ENCODE peak calls at places on chromosome 18, in nine cellular contexts. M, E, X, R, L, F, K, I and S are unnamed samples.

GRCh38 chr18:23879544-23879943 is 135.0 kb upstream of the TTC39C start:
- DNase-seq in R (no peak), E (no peak), F (no peak), M (no peak), X (no peak), I (no peak), L (no peak), K (no peak), S (no peak)

GRCh38 chr18:76604642-76605240 is 109.7 kb upstream of the ZNF516 start:
- DNase-seq in K (no peak), E (no peak), R (no peak), M (no peak), L (no peak), F (no peak), X (no peak), I (no peak), S (no peak)

GRCh38 chr18:47149457-47150028 is 757 bp downstream of the HDHD2 start:
- DNase-seq in R (peak), X (no peak), K (no peak), E (no peak), I (no peak), M (peak), F (peak), L (no peak), S (no peak)

GRCh38 chr18:45760443-45761036 is 36.6 kb downstream of the SLC14A1 start:
- DNase-seq in X (no peak), K (no peak), F (no peak), M (no peak), E (no peak), I (no peak), L (no peak), R (no peak), S (no peak)

GRCh38 chr18:62536005-62536404 is 13.2 kb downstream of the ZCCHC2 start:
- DNase-seq in X (no peak), K (no peak), M (no peak), R (no peak), F (no peak), E (no peak), I (no peak), L (no peak), S (no peak)

GRCh38 chr18:47247833-47248609 is 3.4 kb downstream of the SKOR2 start:
- DNase-seq in I (no peak), E (no peak), L (no peak), K (no peak), R (no peak), F (no peak), X (no peak), M (no peak), S (no peak)

GRCh38 chr18:25230658-25231326 is 121.2 kb downstream of the ZNF521 start:
- DNase-seq in I (no peak), M (peak), E (no peak), K (no peak), F (peak), X (peak), L (peak), R (peak), S (peak)

GRCh38 chr18:59902180-59902992 is 2.6 kb downstream of the PMAIP1 start:
- DNase-seq in K (no peak), L (no peak), X (no peak), I (no peak), E (no peak), F (peak), R (no peak), M (no peak), S (no peak)

GRCh38 chr18:55918449-55918848 is 330.5 kb upstream of the TCF4 start:
- DNase-seq in R (no peak), F (peak), I (no peak), X (no peak), L (no peak), K (no peak), M (peak), E (no peak), S (no peak)

GRCh38 chr18:63869374-63869773 is 18.1 kb upstream of the SERPINB2 start:
- DNase-seq in M (peak), I (peak), E (no peak), X (no peak), L (peak), K (no peak), F (peak), R (peak), S (no peak)

GRCh38 chr18:36372902-36373301 is 75.4 kb downstream of the FHOD3 start:
- DNase-seq in K (no peak), X (no peak), F (peak), M (peak), R (peak), I (no peak), L (peak), E (no peak), S (no peak)

GRCh38 chr18:49744395-49744987 is 68.8 kb downstream of the ACAA2 start:
- DNase-seq in R (no peak), F (no peak), K (no peak), M (no peak), I (no peak), E (no peak), X (no peak), L (no peak), S (no peak)

GRCh38 chr18:47944972-47945843 is 14.7 kb upstream of the SMAD2 start:
- DNase-seq in R (peak), I (peak), K (no peak), X (no peak), F (peak), M (no peak), E (no peak), L (no peak), S (no peak)

GRCh38 chr18:76416935-76417334 is 78.1 kb downstream of the ZNF516 start:
- DNase-seq in L (no peak), F (no peak), M (peak), K (no peak), R (peak), I (no peak), E (no peak), X (no peak), S (no peak)

GRCh38 chr18:70468861-70469570 is 180.2 kb downstream of the SOCS6 start:
- DNase-seq in X (no peak), L (no peak), I (no peak), R (peak), M (no peak), F (no peak), E (no peak), K (no peak), S (no peak)

GRCh38 chr18:51135361-51135760 is 62.1 kb downstream of the MEX3C start:
- DNase-seq in E (no peak), R (peak), F (peak), I (no peak), M (peak), L (no peak), X (no peak), K (no peak), S (no peak)

GRCh38 chr18:54671291-54671881 is 80.3 kb downstream of the DYNAP start:
- DNase-seq in M (peak), L (peak), X (no peak), F (peak), E (no peak), R (peak), I (no peak), K (peak), S (no peak)

GRCh38 chr18:47953471-47953931 is 23.0 kb upstream of the SMAD2 start:
- DNase-seq in E (peak), M (peak), R (peak), I (no peak), K (peak), F (peak), L (peak), X (no peak), S (peak)

GRCh38 chr18:3060667-3061580 is 48.0 kb upstream of the LPIN2 start:
- DNase-seq in I (no peak), M (no peak), R (no peak), E (peak), L (peak), K (no peak), F (no peak), X (no peak), S (no peak)

GRCh38 chr18:74217476-74218143 is 69.3 kb downstream of the TIMM21 start:
- DNase-seq in E (no peak), X (no peak), F (no peak), R (peak), K (no peak), M (no peak), I (no peak), L (no peak), S (no peak)

GRCh38 chr18:61551586-61551985 is 218.4 kb downstream of the CDH20 start:
- DNase-seq in I (no peak), R (peak), E (no peak), X (no peak), L (peak), M (peak), F (peak), K (peak), S (no peak)

GRCh38 chr18:47996091-47996541 is 65.7 kb upstream of the SMAD2 start:
- DNase-seq in I (no peak), R (no peak), F (no peak), K (no peak), L (no peak), E (no peak), M (no peak), X (no peak), S (no peak)

GRCh38 chr18:72140007-72140406 is 404.1 kb downstream of the CBLN2 start:
- DNase-seq in E (no peak), K (no peak), M (no peak), R (no peak), L (no peak), X (no peak), I (no peak), F (no peak), S (no peak)

GRCh38 chr18:49464718-49465598 is 4.5 kb upstream of the DYM start:
- DNase-seq in X (no peak), M (no peak), K (no peak), L (peak), R (peak), I (no peak), E (no peak), F (no peak), S (no peak)

GRCh38 chr18:65754121-65754520 is 3.3 kb downstream of the CDH7 start:
- DNase-seq in I (no peak), L (peak), R (no peak), M (no peak), F (no peak), E (no peak), X (no peak), K (peak), S (no peak)

GRCh38 chr18:26405190-26405781 is 143.1 kb downstream of the KCTD1 start:
- DNase-seq in I (no peak), X (peak), M (peak), E (no peak), K (peak), F (peak), R (peak), L (peak), S (peak)

GRCh38 chr18:26736301-26736700 is 129.2 kb downstream of the AQP4 start:
- DNase-seq in K (no peak), X (no peak), F (no peak), E (no peak), M (no peak), L (no peak), R (no peak), I (no peak), S (no peak)

GRCh38 chr18:75162467-75162866 is 46.5 kb downstream of the PTGR3 start:
- DNase-seq in R (peak), K (no peak), L (no peak), X (no peak), M (no peak), I (no peak), F (peak), E (no peak), S (no peak)

GRCh38 chr18:61946449-61946848 is 53.6 kb upstream of the RNF152 start:
- DNase-seq in M (peak), I (no peak), K (no peak), L (no peak), E (no peak), X (no peak), F (no peak), R (no peak), S (no peak)

GRCh38 chr18:46250084-46250811 is 146.1 kb downstream of the HAUS1 start:
- DNase-seq in M (peak), F (peak), K (no peak), X (no peak), E (peak), I (no peak), L (peak), R (peak), S (no peak)

GRCh38 chr18:5294113-5294617 is 1.4 kb downstream of the ZBTB14 start:
- DNase-seq in X (no peak), F (peak), M (no peak), I (no peak), L (no peak), K (no peak), R (peak), E (peak), S (no peak)

GRCh38 chr18:50158866-50159653 is 35.9 kb downstream of the MYO5B start:
- DNase-seq in F (no peak), E (no peak), R (no peak), I (no peak), L (no peak), K (no peak), M (no peak), X (no peak), S (no peak)

GRCh38 chr18:27608742-27609141 is 423.6 kb upstream of the CHST9 start:
- DNase-seq in K (no peak), I (no peak), R (peak), M (peak), E (no peak), X (no peak), L (peak), F (peak), S (no peak)

GRCh38 chr18:75211002-75211621 is 515 bp downstream of the TSHZ1 start:
- DNase-seq in K (peak), F (no peak), X (peak), M (peak), I (no peak), E (no peak), L (no peak), R (peak), S (no peak)